ENCODE peak calls at places on chromosomes 6 and 20, in five cellular contexts. O is body of pancreas, V is nephron progenitor cell, J is activated T-cell treated with anti-CD3 and anti-CD28 coated beads for 1 hour, A is aorta. Z is an unnamed sample.

GRCh38 chr6:162177733-162178132 is 549.8 kb downstream of the PRKN start:
- DNase-seq in A (no peak), J (no peak), O (peak), V (peak), Z (peak)

GRCh38 chr6:135922170-135922569 is 70.7 kb downstream of the PDE7B start:
- DNase-seq in O (no peak), J (no peak), V (peak), A (no peak), Z (no peak)

GRCh38 chr6:39777661-39778060 is 14.5 kb upstream of the DAAM2 start:
- DNase-seq in O (no peak), V (no peak), A (no peak), J (no peak), Z (no peak)

GRCh38 chr6:91506509-91506908 is 919.6 kb upstream of the MAP3K7 start:
- DNase-seq in A (no peak), V (no peak), O (no peak), J (no peak), Z (no peak)

GRCh38 chr20:18856873-18857272 is 43.3 kb downstream of the SCP2D1 start:
- DNase-seq in V (no peak), J (no peak), A (no peak), O (no peak), Z (peak)

GRCh38 chr6:22828179-22829062 is 259.1 kb downstream of the HDGFL1 start:
- DNase-seq in V (peak), O (peak), J (no peak), A (no peak), Z (peak)

GRCh38 chr20:3798405-3798768 is 2.3 kb downstream of the CDC25B start:
- DNase-seq in J (no peak), O (no peak), A (no peak), V (no peak), Z (no peak)

GRCh38 chr6:107816818-107817217 is 7.3 kb downstream of the SCML4 start:
- DNase-seq in O (peak), A (no peak), V (no peak), J (no peak), Z (no peak)

GRCh38 chr6:99607416-99608036 is 893 bp downstream of the PRDM13 start:
- DNase-seq in V (peak), J (no peak), O (no peak), A (no peak), Z (peak)

GRCh38 chr6:154241570-154241969 is 115.0 kb downstream of the IPCEF1 start:
- DNase-seq in A (no peak), O (no peak), V (no peak), J (no peak), Z (no peak)

GRCh38 chr6:159249150-159249549 is 80.0 kb downstream of the FNDC1 start:
- DNase-seq in V (no peak), A (no peak), J (no peak), O (no peak), Z (no peak)

GRCh38 chr6:56875961-56876360 is 78.9 kb upstream of the BEND6 start:
- DNase-seq in A (no peak), O (no peak), J (no peak), V (no peak), Z (no peak)

GRCh38 chr20:50292324-50293243 is 102.0 kb downstream of the CEBPB start:
- DNase-seq in A (peak), J (no peak), V (peak), O (peak), Z (no peak)

GRCh38 chr6:54053893-54054391 is 57.3 kb upstream of the MLIP start:
- DNase-seq in A (no peak), V (no peak), J (no peak), O (no peak), Z (no peak)

GRCh38 chr6:83221302-83221701 is 28.1 kb downstream of the RWDD2A start:
- DNase-seq in J (no peak), O (no peak), V (no peak), A (no peak), Z (no peak)

GRCh38 chr20:5553194-5553815 is 196.9 kb upstream of the SHLD1 start:
- DNase-seq in V (no peak), O (no peak), A (no peak), J (no peak), Z (no peak)